ENCODE peak calls at places on chromosomes 5 and 9, in seven cellular contexts. One of them, this sample, is unnamed.

GRCh38 chr9:79685576-79685975 is 113.8 kb downstream of the TLE4 start:
- DNase-seq in IMR-90: peak
- DNase-seq in mesendoderm: no peak
- DNase-seq in neuronal stem cell: no peak
- DNase-seq in mesenchymal stem cell: no peak
- DNase-seq in H9: no peak
- DNase-seq in H1: no peak
- DNase-seq in this sample: no peak

GRCh38 chr9:13896922-13897835 is 416.8 kb downstream of the NFIB start:
- DNase-seq in IMR-90: no peak
- DNase-seq in mesendoderm: no peak
- DNase-seq in neuronal stem cell: no peak
- DNase-seq in mesenchymal stem cell: no peak
- DNase-seq in H9: no peak
- DNase-seq in H1: no peak
- DNase-seq in this sample: no peak

GRCh38 chr9:1032181-1032580 is 18.0 kb upstream of the DMRT2 start:
- DNase-seq in IMR-90: no peak
- DNase-seq in mesendoderm: no peak
- DNase-seq in neuronal stem cell: no peak
- DNase-seq in mesenchymal stem cell: no peak
- DNase-seq in H9: no peak
- DNase-seq in H1: no peak
- DNase-seq in this sample: no peak

GRCh38 chr5:1538276-1538675 is 14.5 kb upstream of the LPCAT1 start:
- DNase-seq in IMR-90: no peak
- DNase-seq in mesendoderm: no peak
- DNase-seq in neuronal stem cell: no peak
- DNase-seq in mesenchymal stem cell: no peak
- DNase-seq in H9: no peak
- DNase-seq in H1: no peak
- DNase-seq in this sample: no peak

GRCh38 chr5:33494476-33494875 is 53.7 kb downstream of the TARS1 start:
- DNase-seq in IMR-90: no peak
- DNase-seq in mesendoderm: no peak
- DNase-seq in neuronal stem cell: no peak
- DNase-seq in mesenchymal stem cell: no peak
- DNase-seq in H9: no peak
- DNase-seq in H1: no peak
- DNase-seq in this sample: no peak

GRCh38 chr9:119044801-119045200 is 324.4 kb downstream of the BRINP1 start:
- DNase-seq in IMR-90: no peak
- DNase-seq in mesendoderm: peak
- DNase-seq in neuronal stem cell: peak
- DNase-seq in mesenchymal stem cell: peak
- DNase-seq in H9: no peak
- DNase-seq in H1: no peak
- DNase-seq in this sample: no peak

GRCh38 chr9:74555625-74556024 is 58.5 kb downstream of the RORB start:
- DNase-seq in IMR-90: no peak
- DNase-seq in mesendoderm: no peak
- DNase-seq in neuronal stem cell: no peak
- DNase-seq in mesenchymal stem cell: no peak
- DNase-seq in H9: no peak
- DNase-seq in H1: no peak
- DNase-seq in this sample: no peak

GRCh38 chr9:99244300-99245260 is 22.5 kb downstream of the SEC61B start:
- DNase-seq in IMR-90: no peak
- DNase-seq in mesendoderm: no peak
- DNase-seq in neuronal stem cell: no peak
- DNase-seq in mesenchymal stem cell: no peak
- DNase-seq in H9: no peak
- DNase-seq in H1: no peak
- DNase-seq in this sample: no peak

GRCh38 chr5:116754556-116754955 is 179.9 kb upstream of the SEMA6A start:
- DNase-seq in IMR-90: no peak
- DNase-seq in mesendoderm: peak
- DNase-seq in neuronal stem cell: no peak
- DNase-seq in mesenchymal stem cell: no peak
- DNase-seq in H9: no peak
- DNase-seq in H1: no peak
- DNase-seq in this sample: peak

GRCh38 chr9:14911046-14911445 is 818 bp upstream of the FREM1 start:
- DNase-seq in IMR-90: no peak
- DNase-seq in mesendoderm: no peak
- DNase-seq in neuronal stem cell: no peak
- DNase-seq in mesenchymal stem cell: no peak
- DNase-seq in H9: no peak
- DNase-seq in H1: no peak
- DNase-seq in this sample: no peak

GRCh38 chr5:22889714-22890113 is 36.6 kb upstream of the CDH12 start:
- DNase-seq in IMR-90: no peak
- DNase-seq in mesendoderm: no peak
- DNase-seq in neuronal stem cell: no peak
- DNase-seq in mesenchymal stem cell: peak
- DNase-seq in H9: no peak
- DNase-seq in H1: no peak
- DNase-seq in this sample: no peak

GRCh38 chr5:152532714-152533113 is 127.6 kb upstream of the NMUR2 start:
- DNase-seq in IMR-90: peak
- DNase-seq in mesendoderm: peak
- DNase-seq in neuronal stem cell: peak
- DNase-seq in mesenchymal stem cell: peak
- DNase-seq in H9: no peak
- DNase-seq in H1: no peak
- DNase-seq in this sample: peak

GRCh38 chr9:93674580-93675335 is 98.4 kb downstream of the PHF2 start:
- DNase-seq in IMR-90: no peak
- DNase-seq in mesendoderm: no peak
- DNase-seq in neuronal stem cell: no peak
- DNase-seq in mesenchymal stem cell: no peak
- DNase-seq in H9: peak
- DNase-seq in H1: no peak
- DNase-seq in this sample: no peak

DNA sequence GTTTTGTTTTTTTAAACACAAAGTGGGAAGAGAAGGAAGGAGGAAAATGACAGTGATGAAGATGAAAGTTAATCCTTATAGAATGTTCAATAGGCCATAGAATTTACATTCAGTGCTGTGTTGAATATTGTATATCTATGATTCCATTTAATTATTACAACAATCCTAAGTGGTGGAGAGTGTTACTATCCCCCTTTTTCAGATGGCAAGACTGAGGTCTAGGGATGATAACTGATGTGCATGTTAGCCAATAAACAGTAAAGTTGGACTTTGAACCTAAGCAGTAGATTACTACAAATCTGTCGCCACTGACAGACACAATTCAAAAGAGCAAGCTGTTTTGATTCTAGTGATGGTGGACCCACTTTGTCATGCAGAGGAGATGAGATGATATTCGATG is 237.9 kb downstream of the ARHGAP26 start:
- DNase-seq in IMR-90: no peak
- DNase-seq in mesendoderm: no peak
- DNase-seq in neuronal stem cell: no peak
- DNase-seq in mesenchymal stem cell: no peak
- DNase-seq in H9: no peak
- DNase-seq in H1: no peak
- DNase-seq in this sample: no peak
- H2BK5ac ChIP-seq in IMR-90: peak
- H2BK5ac ChIP-seq in mesendoderm: no peak
- H2BK5ac ChIP-seq in neuronal stem cell: no peak
- H2BK5ac ChIP-seq in mesenchymal stem cell: no peak
- H2BK5ac ChIP-seq in H9: no peak
- H2BK5ac ChIP-seq in H1: no peak
- H2BK5ac ChIP-seq in this sample: no peak

GRCh38 chr5:178323961-178324360 is 91.4 kb upstream of the PHYKPL start:
- DNase-seq in IMR-90: no peak
- DNase-seq in mesendoderm: no peak
- DNase-seq in neuronal stem cell: no peak
- DNase-seq in mesenchymal stem cell: no peak
- DNase-seq in H9: no peak
- DNase-seq in H1: no peak
- DNase-seq in this sample: no peak
- H2BK5ac ChIP-seq in IMR-90: no peak
- H2BK5ac ChIP-seq in mesendoderm: no peak
- H2BK5ac ChIP-seq in neuronal stem cell: no peak
- H2BK5ac ChIP-seq in mesenchymal stem cell: no peak
- H2BK5ac ChIP-seq in H9: no peak
- H2BK5ac ChIP-seq in H1: no peak
- H2BK5ac ChIP-seq in this sample: no peak

GRCh38 chr5:143536364-143536763 is 132.9 kb upstream of the NR3C1 start:
- DNase-seq in IMR-90: peak
- DNase-seq in mesendoderm: peak
- DNase-seq in neuronal stem cell: no peak
- DNase-seq in mesenchymal stem cell: peak
- DNase-seq in H9: no peak
- DNase-seq in H1: no peak
- DNase-seq in this sample: peak

GRCh38 chr5:143537056-143537455 is 133.6 kb upstream of the NR3C1 start:
- DNase-seq in IMR-90: no peak
- DNase-seq in mesendoderm: no peak
- DNase-seq in neuronal stem cell: no peak
- DNase-seq in mesenchymal stem cell: no peak
- DNase-seq in H9: no peak
- DNase-seq in H1: no peak
- DNase-seq in this sample: peak

GRCh38 chr5:143542798-143543144 is 139.3 kb upstream of the NR3C1 start:
- DNase-seq in IMR-90: no peak
- DNase-seq in mesendoderm: peak
- DNase-seq in neuronal stem cell: no peak
- DNase-seq in mesenchymal stem cell: no peak
- DNase-seq in H9: no peak
- DNase-seq in H1: no peak
- DNase-seq in this sample: no peak

GRCh38 chr5:143541943-143542797 is 138.7 kb upstream of the NR3C1 start:
- DNase-seq in IMR-90: no peak
- DNase-seq in mesendoderm: peak
- DNase-seq in neuronal stem cell: no peak
- DNase-seq in mesenchymal stem cell: no peak
- DNase-seq in H9: no peak
- DNase-seq in H1: no peak
- DNase-seq in this sample: no peak

DNA sequence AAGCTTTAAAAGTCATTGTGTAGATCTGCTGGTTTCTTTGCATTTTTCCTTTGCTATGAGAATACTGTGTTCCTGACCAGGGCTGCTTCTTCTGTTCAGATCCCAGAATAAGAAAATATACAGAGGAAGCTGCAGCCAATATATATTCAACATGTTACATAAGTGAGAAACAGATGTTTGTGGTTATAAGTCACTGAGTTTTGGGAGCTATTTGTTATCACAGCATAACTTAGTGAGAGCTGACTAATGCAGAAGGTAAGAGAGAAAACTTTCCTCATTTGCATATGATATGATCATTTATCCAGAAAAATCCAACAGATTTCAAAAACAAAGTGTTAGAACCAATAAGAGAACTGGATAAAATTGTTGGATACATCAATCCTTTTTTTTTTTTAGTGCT is 136.3 kb upstream of the NR3C1 start:
- DNase-seq in IMR-90: no peak
- DNase-seq in mesendoderm: no peak
- DNase-seq in neuronal stem cell: no peak
- DNase-seq in mesenchymal stem cell: no peak
- DNase-seq in H9: no peak
- DNase-seq in H1: no peak
- DNase-seq in this sample: no peak
- H2BK5ac ChIP-seq in IMR-90: no peak
- H2BK5ac ChIP-seq in mesendoderm: no peak
- H2BK5ac ChIP-seq in neuronal stem cell: no peak
- H2BK5ac ChIP-seq in mesenchymal stem cell: no peak
- H2BK5ac ChIP-seq in H9: no peak
- H2BK5ac ChIP-seq in H1: no peak
- H2BK5ac ChIP-seq in this sample: no peak

GRCh38 chr5:14871084-14871572 is 450 bp downstream of the ANKH start:
- DNase-seq in IMR-90: no peak
- DNase-seq in mesendoderm: no peak
- DNase-seq in neuronal stem cell: no peak
- DNase-seq in mesenchymal stem cell: no peak
- DNase-seq in H9: no peak
- DNase-seq in H1: no peak
- DNase-seq in this sample: no peak
- H2BK5ac ChIP-seq in IMR-90: peak
- H2BK5ac ChIP-seq in mesendoderm: no peak
- H2BK5ac ChIP-seq in neuronal stem cell: no peak
- H2BK5ac ChIP-seq in mesenchymal stem cell: no peak
- H2BK5ac ChIP-seq in H9: no peak
- H2BK5ac ChIP-seq in H1: no peak
- H2BK5ac ChIP-seq in this sample: no peak

DNA sequence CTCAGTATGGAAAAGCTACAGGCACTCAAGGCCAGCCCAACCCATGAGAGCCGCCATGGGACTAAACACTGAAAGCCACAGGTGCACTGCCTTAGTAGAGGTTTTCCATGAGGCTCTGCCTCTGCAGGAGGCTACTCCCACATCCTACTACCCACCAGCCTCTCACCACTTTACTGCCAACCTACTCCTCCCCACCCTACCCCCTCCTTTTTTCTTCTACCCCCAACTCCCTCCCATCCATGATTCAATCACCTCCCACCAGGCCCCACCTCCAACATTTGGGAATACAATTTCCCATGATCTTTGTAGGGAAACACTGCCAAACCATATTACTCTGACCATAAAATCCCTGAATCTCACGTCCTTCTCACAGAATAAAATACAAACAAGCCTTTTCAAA is 101.6 kb upstream of the CTSV start:
- DNase-seq in IMR-90: no peak
- DNase-seq in mesendoderm: no peak
- DNase-seq in neuronal stem cell: no peak
- DNase-seq in mesenchymal stem cell: no peak
- DNase-seq in H9: no peak
- DNase-seq in H1: no peak
- DNase-seq in this sample: no peak
- H2BK5ac ChIP-seq in IMR-90: no peak
- H2BK5ac ChIP-seq in mesendoderm: no peak
- H2BK5ac ChIP-seq in neuronal stem cell: no peak
- H2BK5ac ChIP-seq in mesenchymal stem cell: no peak
- H2BK5ac ChIP-seq in H9: no peak
- H2BK5ac ChIP-seq in H1: no peak
- H2BK5ac ChIP-seq in this sample: no peak

GRCh38 chr5:14776640-14777039 is 94.9 kb downstream of the ANKH start:
- DNase-seq in IMR-90: peak
- DNase-seq in mesendoderm: no peak
- DNase-seq in neuronal stem cell: no peak
- DNase-seq in mesenchymal stem cell: no peak
- DNase-seq in H9: no peak
- DNase-seq in H1: no peak
- DNase-seq in this sample: no peak
- H2BK5ac ChIP-seq in IMR-90: no peak
- H2BK5ac ChIP-seq in mesendoderm: no peak
- H2BK5ac ChIP-seq in neuronal stem cell: no peak
- H2BK5ac ChIP-seq in mesenchymal stem cell: no peak
- H2BK5ac ChIP-seq in H9: no peak
- H2BK5ac ChIP-seq in H1: no peak
- H2BK5ac ChIP-seq in this sample: no peak

GRCh38 chr5:179504600-179505396 is 45.6 kb upstream of the RUFY1 start:
- DNase-seq in IMR-90: no peak
- DNase-seq in mesendoderm: no peak
- DNase-seq in neuronal stem cell: no peak
- DNase-seq in mesenchymal stem cell: no peak
- DNase-seq in H9: no peak
- DNase-seq in H1: no peak
- DNase-seq in this sample: no peak
- H2BK5ac ChIP-seq in IMR-90: no peak
- H2BK5ac ChIP-seq in mesendoderm: no peak
- H2BK5ac ChIP-seq in neuronal stem cell: no peak
- H2BK5ac ChIP-seq in mesenchymal stem cell: no peak
- H2BK5ac ChIP-seq in H9: no peak
- H2BK5ac ChIP-seq in H1: no peak
- H2BK5ac ChIP-seq in this sample: no peak